ENCODE peak calls at places on chromosomes 5 and 9, in seven cellular contexts. B, Y, R, E, G, S and A are unnamed samples.

GRCh38 chr5:96978812-96979449 is 43.1 kb downstream of the LNPEP start:
- DNase-seq in G (no peak), Y (no peak), R (no peak), S (no peak), E (no peak), B (no peak), A (no peak)

GRCh38 chr9:522658-523057 is 308.0 kb downstream of the DOCK8 start:
- DNase-seq in G (no peak), E (no peak), R (no peak), S (no peak), Y (no peak), B (no peak), A (no peak)

GRCh38 chr5:68041293-68041692 is 174.3 kb upstream of the PIK3R1 start:
- DNase-seq in B (no peak), E (peak; percentile 19), R (no peak), G (no peak), Y (no peak), S (no peak), A (no peak)

GRCh38 chr9:137037035-137037434 is 5.1 kb upstream of the FUT7 start:
- DNase-seq in B (no peak), G (no peak), Y (no peak), R (no peak), S (no peak), E (no peak), A (no peak)

GRCh38 chr9:97516111-97516510 is 14.6 kb downstream of the TMOD1 start:
- DNase-seq in R (no peak), G (no peak), E (no peak), B (no peak), S (no peak), Y (no peak), A (no peak)

GRCh38 chr5:116651653-116652052 is 77.0 kb upstream of the SEMA6A start:
- DNase-seq in S (no peak), Y (no peak), R (no peak), E (no peak), G (no peak), B (no peak), A (no peak)

GRCh38 chr5:73540192-73540591 is 25.2 kb downstream of the ANKRA2 start:
- DNase-seq in E (no peak), B (peak; percentile 12), S (no peak), Y (no peak), G (peak; percentile 38), R (no peak), A (no peak)

GRCh38 chr5:138364576-138364975 is 12.1 kb downstream of the KDM3B start:
- DNase-seq in Y (no peak), B (no peak), S (no peak), E (no peak), G (no peak), R (no peak), A (no peak)

GRCh38 chr9:134381671-134382505 is 55.6 kb downstream of the RXRA start:
- DNase-seq in R (no peak), E (peak; percentile 49), B (no peak), S (no peak), G (peak; percentile 42), Y (no peak), A (no peak)

GRCh38 chr5:150904479-150905311 is at the start of gene ZNF300:
- DNase-seq in S (peak; percentile 89), Y (peak; percentile 84), B (peak; percentile 95), R (peak; percentile 79), G (peak; percentile 93), E (peak; percentile 79), A (peak; percentile 68)

GRCh38 chr9:135887021-135887507 is 20.3 kb downstream of the CAMSAP1 start:
- DNase-seq in R (peak; percentile 24), B (no peak), E (no peak), S (no peak), G (no peak), Y (no peak), A (no peak)

GRCh38 chr5:171806976-171807823 is 21.6 kb downstream of the SMIM23 start:
- DNase-seq in Y (no peak), S (no peak), G (no peak), B (no peak), R (no peak), E (no peak), A (no peak)

GRCh38 chr9:592225-592624 is 249.3 kb upstream of the DMRT1 start:
- DNase-seq in E (peak; percentile 54), B (no peak), G (no peak), S (no peak), Y (no peak), R (peak; percentile 63), A (no peak)

GRCh38 chr9:71814226-71814625 is 45.9 kb upstream of the CEMIP2 start:
- DNase-seq in B (no peak), S (peak; percentile 83), E (no peak), G (no peak), Y (no peak), R (no peak), A (no peak)

GRCh38 chr5:154097031-154097430 is 58.3 kb downstream of the MFAP3 start:
- DNase-seq in E (no peak), G (no peak), R (no peak), Y (no peak), B (peak; percentile 18), S (no peak), A (no peak)

GRCh38 chr5:72167790-72168189 is 60.5 kb downstream of the MAP1B start:
- DNase-seq in B (no peak), G (no peak), E (no peak), R (no peak), Y (no peak), S (no peak), A (no peak)

GRCh38 chr5:142872217-142872616 is 102.0 kb downstream of the ARHGAP26 start:
- DNase-seq in B (no peak), S (no peak), R (no peak), G (no peak), Y (no peak), E (no peak), A (no peak)

GRCh38 chr9:89655990-89656657 is 51.3 kb downstream of the GADD45G start:
- DNase-seq in R (no peak), Y (no peak), E (no peak), B (no peak), S (peak; percentile 72), G (no peak), A (peak; percentile 50)

GRCh38 chr5:138000102-138000723 is 32.7 kb downstream of the FAM13B start:
- DNase-seq in S (no peak), Y (no peak), E (no peak), R (no peak), G (peak; percentile 11), B (peak; percentile 85), A (no peak)

GRCh38 chr9:92407818-92408217 is 3.4 kb upstream of the OGN start:
- DNase-seq in E (no peak), S (no peak), G (no peak), Y (no peak), R (no peak), B (no peak), A (no peak)

DNA sequence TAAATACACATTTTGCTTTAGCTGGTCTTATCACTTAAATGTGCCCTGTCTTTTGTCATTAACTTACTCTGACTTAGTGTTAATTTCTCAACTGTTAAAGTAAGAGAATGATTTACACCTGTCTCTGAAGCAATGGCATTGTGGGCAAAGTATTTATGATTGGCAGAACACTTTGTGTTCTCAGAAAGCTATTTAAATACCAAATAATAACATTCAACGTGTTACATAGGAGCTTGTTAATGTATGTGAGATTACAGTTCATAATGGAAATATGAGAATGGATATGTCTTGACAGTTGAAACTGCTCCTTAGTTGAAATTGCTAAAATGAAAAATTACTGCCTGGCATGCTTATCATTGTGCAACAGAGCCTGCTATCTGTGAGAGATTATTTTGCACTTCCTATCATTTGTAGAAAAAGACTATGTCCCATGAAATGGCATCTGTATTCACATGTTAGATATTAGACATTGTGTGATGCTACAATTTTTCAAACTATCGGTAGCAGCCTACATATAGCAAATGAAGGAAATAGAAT is 46.1 kb downstream of the PRR16 start:
- DNase-seq in R (no peak), S (no peak), G (no peak), E (no peak), Y (no peak), B (no peak), A (no peak)
- TF ChIP-seq POLR2AphosphoS5 in R (no peak), S (no peak), G (no peak), E (no peak), Y (no peak), B (no peak), A (no peak)

DNA sequence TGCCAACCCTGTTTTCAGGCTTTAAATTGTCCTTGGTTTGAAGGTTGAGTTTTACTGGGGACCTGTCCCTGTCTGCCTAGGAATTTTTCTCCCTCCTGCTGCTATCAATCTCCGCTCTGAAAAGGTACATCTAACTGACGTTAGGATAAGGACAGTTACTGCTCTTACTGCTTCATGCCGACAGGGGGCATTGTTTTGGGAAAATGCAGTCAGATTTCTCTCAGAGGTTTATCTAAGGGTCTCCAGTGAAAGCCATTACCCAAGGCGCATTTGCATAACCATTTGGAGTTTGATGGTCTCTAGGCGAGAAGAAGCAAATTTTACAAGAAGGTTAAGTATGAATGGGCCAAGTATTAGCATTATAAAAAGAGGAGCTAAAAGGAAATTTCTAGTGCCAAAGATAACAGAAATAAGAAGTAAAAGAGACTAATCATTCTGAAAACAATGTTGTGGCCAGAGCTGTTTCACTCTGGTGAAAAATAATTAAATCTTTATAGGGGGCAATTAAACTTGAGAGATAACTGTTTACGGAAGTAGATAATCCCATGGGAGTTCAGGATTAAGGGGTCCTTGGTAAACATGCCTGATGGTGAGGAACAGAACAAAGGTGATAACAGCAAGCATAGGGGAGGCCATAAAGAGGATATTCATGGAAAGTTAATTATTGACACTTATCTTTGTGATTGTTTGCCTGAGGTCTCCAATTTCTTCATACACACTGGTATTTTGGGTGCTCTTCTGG is 605.0 kb downstream of the MTRR start:
- DNase-seq in E (no peak), Y (no peak), B (peak; percentile 14), G (no peak), R (no peak), S (no peak), A (no peak)
- H3K9me3 ChIP-seq in E (peaks cover 8% of the 10 kb centered on the region), Y (peaks cover 21% of the 10 kb centered on the region), B (peaks cover 4% of the 10 kb centered on the region), G (peaks cover 2% of the 10 kb centered on the region), R (peaks cover 15% of the 10 kb centered on the region), S (no peaks in the 10 kb centered on the region), A (peaks cover 4% of the 10 kb centered on the region)

DNA sequence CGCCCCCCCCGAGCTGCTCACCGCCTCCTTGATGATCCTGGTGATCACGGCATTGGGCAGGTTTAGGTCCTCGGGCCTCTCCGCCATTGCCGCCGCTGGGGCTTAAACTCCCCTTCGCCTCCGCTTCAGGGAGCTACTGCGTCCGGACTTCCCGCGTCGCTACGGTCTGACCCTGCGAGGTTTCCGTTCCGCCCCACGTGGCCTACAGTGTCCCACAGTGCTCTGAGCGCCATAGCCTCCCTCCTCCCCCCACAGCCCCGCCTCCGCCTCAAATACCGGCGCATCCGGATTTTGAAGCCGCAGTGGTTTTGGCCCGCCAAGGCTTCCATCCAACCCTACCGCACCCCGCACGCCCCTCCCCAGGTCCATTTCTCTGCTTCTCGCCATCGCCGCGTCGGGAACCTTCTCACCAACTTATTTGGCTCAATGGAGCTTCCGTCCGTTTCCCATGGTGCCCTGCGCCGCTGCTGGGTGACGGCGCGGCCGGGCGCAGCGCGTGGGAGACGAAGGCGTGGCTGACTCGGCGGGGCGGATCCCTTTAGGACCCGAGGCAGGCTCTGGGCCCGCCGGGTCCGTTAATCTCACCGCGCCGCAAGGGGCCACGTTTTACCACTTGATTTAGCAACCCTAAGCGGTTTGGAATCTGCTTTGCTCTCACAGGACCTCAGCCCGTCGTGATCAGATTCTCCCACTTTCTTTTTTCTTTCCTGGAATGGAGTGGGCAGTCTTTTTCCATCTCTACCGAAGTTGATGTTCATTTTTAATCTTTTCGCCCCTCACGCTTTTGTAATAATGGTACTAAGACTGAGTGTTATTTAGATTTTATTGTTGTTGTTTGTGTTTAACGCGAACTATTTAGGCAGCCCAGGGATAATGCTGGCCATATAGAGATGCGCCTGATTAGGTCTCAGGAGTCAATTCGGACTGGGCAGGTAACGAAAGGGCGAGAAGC is at the start of the genes C9orf43 and POLE3:
- DNase-seq in R (peak; percentile 95), E (peak; percentile 95), G (peak; percentile 97), B (peak; percentile 98), S (peak; percentile 97), Y (peak; percentile 78), A (peak; percentile 93)
- TF ChIP-seq POLR2AphosphoS5 in R (peak; percentile 78), E (peak; percentile 82), G (peak; percentile 64), B (peak; percentile 77), S (peak; percentile 94), Y (peak; percentile 91), A (peak; percentile 84)

GRCh38 chr5:170173227-170173626 is 59.6 kb upstream of the C5orf58 start:
- DNase-seq in E (no peak), S (no peak), B (no peak), R (no peak), G (no peak), Y (no peak), A (no peak)
- H3K9me3 ChIP-seq in E (no peaks in the 10 kb centered on the region), S (no peaks in the 10 kb centered on the region), B (no peaks in the 10 kb centered on the region), R (no peaks in the 10 kb centered on the region), G (no peaks in the 10 kb centered on the region), Y (no peaks in the 10 kb centered on the region), A (no peaks in the 10 kb centered on the region)